ENCODE peak calls at places on chromosomes 5 and 9, in four cellular contexts. One of them, this sample, is unnamed.

GRCh38 chr5:74009502-74009901 is 383.5 kb downstream of the ARHGEF28 start:
- DNase-seq in cardiac muscle cell: peak; percentile 15
- DNase-seq in AG04449: no peak
- DNase-seq in fibroblast of the aortic adventitia: no peak
- DNase-seq in this sample: no peak

GRCh38 chr5:96245401-96246091 is 187.5 kb downstream of the PCSK1 start:
- DNase-seq in fibroblast of the aortic adventitia: peak; percentile 7
- DNase-seq in AG04449: no peak
- DNase-seq in cardiac muscle cell: peak; percentile 35
- DNase-seq in this sample: no peak

GRCh38 chr9:34746526-34746925 is 36.6 kb upstream of the CCL21 start:
- DNase-seq in cardiac muscle cell: peak; percentile 16
- DNase-seq in fibroblast of the aortic adventitia: peak; percentile 43
- DNase-seq in AG04449: no peak
- DNase-seq in this sample: no peak

GRCh38 chr9:88651682-88652633 is 117.0 kb downstream of the NXNL2 start:
- DNase-seq in fibroblast of the aortic adventitia: peak; percentile 99
- DNase-seq in AG04449: peak; percentile 94
- DNase-seq in cardiac muscle cell: peak; percentile 97
- DNase-seq in this sample: peak; percentile 95

GRCh38 chr9:79939819-79940218 is 368.1 kb downstream of the TLE4 start:
- DNase-seq in AG04449: no peak
- DNase-seq in cardiac muscle cell: no peak
- DNase-seq in fibroblast of the aortic adventitia: no peak
- DNase-seq in this sample: no peak

GRCh38 chr5:173016069-173016455 is 32.5 kb downstream of the ATP6V0E1 start:
- DNase-seq in cardiac muscle cell: no peak
- DNase-seq in fibroblast of the aortic adventitia: no peak
- DNase-seq in AG04449: no peak
- DNase-seq in this sample: no peak

GRCh38 chr5:102638316-102638715 is 116.8 kb upstream of the PAM start:
- DNase-seq in fibroblast of the aortic adventitia: no peak
- DNase-seq in cardiac muscle cell: no peak
- DNase-seq in AG04449: no peak
- DNase-seq in this sample: no peak

GRCh38 chr5:180116441-180117377 is 45.1 kb upstream of the RNF130 start:
- DNase-seq in AG04449: no peak
- DNase-seq in fibroblast of the aortic adventitia: no peak
- DNase-seq in cardiac muscle cell: no peak
- DNase-seq in this sample: no peak

GRCh38 chr5:109063223-109063622 is 315.5 kb downstream of the FER start:
- DNase-seq in AG04449: peak; percentile 10
- DNase-seq in fibroblast of the aortic adventitia: peak; percentile 73
- DNase-seq in cardiac muscle cell: no peak
- DNase-seq in this sample: no peak

GRCh38 chr5:40367260-40367659 is 312.5 kb upstream of the PTGER4 start:
- DNase-seq in AG04449: no peak
- DNase-seq in cardiac muscle cell: peak; percentile 13
- DNase-seq in fibroblast of the aortic adventitia: peak; percentile 24
- DNase-seq in this sample: no peak

GRCh38 chr9:98142182-98142924 is 23.3 kb upstream of the TRIM14 start:
- DNase-seq in AG04449: no peak
- DNase-seq in cardiac muscle cell: no peak
- DNase-seq in fibroblast of the aortic adventitia: no peak
- DNase-seq in this sample: no peak

GRCh38 chr5:169181785-169182184 is 119.2 kb downstream of the SLIT3 start:
- DNase-seq in fibroblast of the aortic adventitia: peak; percentile 56
- DNase-seq in cardiac muscle cell: peak; percentile 25
- DNase-seq in AG04449: no peak
- DNase-seq in this sample: no peak

GRCh38 chr5:169826618-169827017 is 153.7 kb downstream of the INSYN2B start:
- DNase-seq in AG04449: no peak
- DNase-seq in cardiac muscle cell: peak; percentile 33
- DNase-seq in fibroblast of the aortic adventitia: no peak
- DNase-seq in this sample: no peak

GRCh38 chr5:15023846-15024245 is 152.3 kb upstream of the ANKH start:
- DNase-seq in AG04449: no peak
- DNase-seq in fibroblast of the aortic adventitia: no peak
- DNase-seq in cardiac muscle cell: no peak
- DNase-seq in this sample: no peak

GRCh38 chr5:126519637-126520592 is 75.1 kb downstream of the ALDH7A1 start:
- DNase-seq in fibroblast of the aortic adventitia: peak; percentile 60
- DNase-seq in AG04449: no peak
- DNase-seq in cardiac muscle cell: peak; percentile 56
- DNase-seq in this sample: peak; percentile 51

GRCh38 chr9:5510991-5511390 is 660 bp downstream of the PDCD1LG2 start:
- DNase-seq in AG04449: no peak
- DNase-seq in cardiac muscle cell: no peak
- DNase-seq in fibroblast of the aortic adventitia: no peak
- DNase-seq in this sample: no peak

GRCh38 chr9:70607926-70608325 is 193.5 kb upstream of the KLF9 start:
- DNase-seq in AG04449: no peak
- DNase-seq in fibroblast of the aortic adventitia: no peak
- DNase-seq in cardiac muscle cell: no peak
- DNase-seq in this sample: no peak

GRCh38 chr9:124264812-124265211 is 7.1 kb downstream of the NEK6 start:
- DNase-seq in fibroblast of the aortic adventitia: no peak
- DNase-seq in cardiac muscle cell: peak; percentile 79
- DNase-seq in AG04449: no peak
- DNase-seq in this sample: no peak

GRCh38 chr9:96154081-96154480 is 147.9 kb downstream of the HSD17B3 start:
- DNase-seq in fibroblast of the aortic adventitia: no peak
- DNase-seq in AG04449: no peak
- DNase-seq in cardiac muscle cell: no peak
- DNase-seq in this sample: no peak

GRCh38 chr9:93436655-93437407 is 14.7 kb upstream of the FAM120A start:
- DNase-seq in fibroblast of the aortic adventitia: no peak
- DNase-seq in cardiac muscle cell: no peak
- DNase-seq in AG04449: no peak
- DNase-seq in this sample: no peak

GRCh38 chr5:132327278-132327959 is 33.2 kb downstream of the SLC22A4 start:
- DNase-seq in cardiac muscle cell: peak; percentile 72
- DNase-seq in fibroblast of the aortic adventitia: peak; percentile 60
- DNase-seq in AG04449: no peak
- DNase-seq in this sample: no peak

GRCh38 chr9:14379280-14379679 is 65.3 kb upstream of the NFIB start:
- DNase-seq in cardiac muscle cell: no peak
- DNase-seq in AG04449: no peak
- DNase-seq in fibroblast of the aortic adventitia: no peak
- DNase-seq in this sample: no peak

GRCh38 chr5:77328926-77329647 is 118.6 kb downstream of the PDE8B start:
- DNase-seq in cardiac muscle cell: no peak
- DNase-seq in AG04449: no peak
- DNase-seq in fibroblast of the aortic adventitia: no peak
- DNase-seq in this sample: no peak
- H3K4me3 ChIP-seq in cardiac muscle cell: no peak overlapping the region
- H3K4me3 ChIP-seq in AG04449: no peak overlapping the region
- H3K4me3 ChIP-seq in fibroblast of the aortic adventitia: no peak overlapping the region
- H3K4me3 ChIP-seq in this sample: no peak overlapping the region

DNA sequence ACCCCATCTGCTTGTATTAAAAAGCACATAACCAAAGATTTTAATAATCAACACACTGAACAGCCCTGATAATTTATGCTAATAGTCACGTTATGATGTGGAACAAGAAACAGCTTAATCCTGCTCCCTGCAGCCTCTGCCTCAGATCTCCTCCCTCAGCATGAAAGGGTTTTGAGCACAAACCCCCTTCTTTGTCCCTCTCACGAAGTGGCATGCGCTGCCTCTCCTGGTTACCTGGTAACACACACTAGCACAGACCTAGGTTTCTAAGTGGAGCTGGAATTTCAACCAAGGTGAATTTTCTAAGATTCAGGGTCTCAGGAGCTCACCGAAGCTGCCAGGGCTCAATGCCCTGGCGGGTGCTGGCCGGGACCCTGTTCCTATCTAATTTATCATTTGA is 5.0 kb downstream of the IGFBPL1 start:
- DNase-seq in AG04449: no peak
- DNase-seq in cardiac muscle cell: no peak
- DNase-seq in fibroblast of the aortic adventitia: no peak
- DNase-seq in this sample: no peak
- TF ChIP-seq CTCF in AG04449: no peak
- TF ChIP-seq CTCF in cardiac muscle cell: no peak
- TF ChIP-seq CTCF in fibroblast of the aortic adventitia: no peak
- TF ChIP-seq CTCF in this sample: no peak

GRCh38 chr9:137951107-137951506 is 73.5 kb downstream of the CACNA1B start:
- DNase-seq in cardiac muscle cell: no peak
- DNase-seq in fibroblast of the aortic adventitia: no peak
- DNase-seq in AG04449: no peak
- DNase-seq in this sample: no peak
- H3K4me3 ChIP-seq in cardiac muscle cell: no peak overlapping the region
- H3K4me3 ChIP-seq in fibroblast of the aortic adventitia: no peak overlapping the region
- H3K4me3 ChIP-seq in AG04449: no peak overlapping the region
- H3K4me3 ChIP-seq in this sample: no peak overlapping the region

DNA sequence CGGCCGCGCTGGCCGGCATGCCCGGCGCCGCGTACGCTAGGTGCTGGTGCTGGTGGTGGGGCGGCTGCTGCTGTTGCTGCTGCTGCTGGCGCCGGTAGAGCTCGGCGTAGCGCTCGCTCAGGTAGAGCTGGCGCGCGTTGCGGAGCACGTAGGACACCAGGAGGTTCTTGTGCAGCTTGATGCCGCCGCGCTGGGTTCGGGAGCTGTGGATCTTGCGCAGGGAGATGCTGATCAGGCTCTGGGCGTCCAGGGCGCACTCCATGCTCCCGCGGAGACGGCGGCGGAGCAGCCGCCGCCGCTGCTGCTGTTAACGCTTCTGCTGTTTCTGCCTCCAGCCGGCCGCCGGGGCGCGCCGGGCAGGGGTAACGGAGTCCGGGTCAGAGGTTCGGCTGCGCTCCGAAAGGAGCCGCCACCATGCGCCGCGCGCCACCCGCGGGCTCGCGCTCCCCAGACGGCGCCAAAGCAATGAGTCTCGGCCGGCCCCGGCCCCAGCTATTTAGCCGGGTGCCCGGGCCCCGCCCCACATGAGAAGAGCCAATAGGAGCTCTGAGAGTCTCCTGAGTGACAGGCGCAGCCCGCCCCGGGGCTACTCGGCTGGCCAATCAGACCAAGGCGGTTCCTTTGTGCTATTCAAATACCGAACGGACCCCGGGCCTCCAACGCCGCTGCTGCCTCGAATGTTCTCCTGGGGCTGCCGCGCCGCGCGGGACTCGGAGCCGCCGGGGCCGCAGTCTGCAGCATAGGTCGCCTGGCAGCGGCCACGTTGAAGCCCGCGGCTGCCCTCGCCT is at the start of gene IER5L:
- DNase-seq in fibroblast of the aortic adventitia: peak; percentile 94
- DNase-seq in AG04449: no peak
- DNase-seq in cardiac muscle cell: peak; percentile 97
- DNase-seq in this sample: peak; percentile 97
- TF ChIP-seq CTCF in fibroblast of the aortic adventitia: no peak
- TF ChIP-seq CTCF in AG04449: no peak
- TF ChIP-seq CTCF in cardiac muscle cell: no peak
- TF ChIP-seq CTCF in this sample: no peak

This sample was measured in astrocyte of the spinal cord.